ENCODE peak calls at places on chromosomes 5 and 9, in four cellular contexts. U, L, I and N are unnamed samples.

GRCh38 chr9:91495450-91495849 is 71.8 kb upstream of the NFIL3 start:
- DNase-seq in U (no peak), L (no peak), I (no peak), N (no peak)

GRCh38 chr5:96381526-96381925 is 51.5 kb downstream of the PCSK1 start:
- DNase-seq in U (no peak), L (no peak), I (peak), N (no peak)

GRCh38 chr5:80141147-80141671 is 106.1 kb downstream of the THBS4 start:
- DNase-seq in U (no peak), L (no peak), I (no peak), N (peak)

GRCh38 chr5:65359569-65359968 is 122.2 kb downstream of the ADAMTS6 start:
- DNase-seq in U (no peak), L (no peak), I (no peak), N (peak)

GRCh38 chr5:168047043-168047668 is 244.3 kb upstream of the WWC1 start:
- DNase-seq in U (peak), L (peak), I (peak), N (no peak)

GRCh38 chr5:42806004-42806700 is 5.5 kb downstream of the SELENOP start:
- DNase-seq in U (no peak), L (no peak), I (no peak), N (no peak)

GRCh38 chr5:360277-361027 is 38.9 kb downstream of the AHRR start:
- DNase-seq in U (no peak), L (no peak), I (no peak), N (no peak)

GRCh38 chr9:22111871-22112247 is 102.8 kb upstream of the CDKN2B start:
- DNase-seq in U (no peak), L (no peak), I (no peak), N (peak)

GRCh38 chr9:93048706-93049448 is 9.6 kb upstream of the SUSD3 start:
- DNase-seq in U (no peak), L (no peak), I (no peak), N (no peak)

GRCh38 chr5:65555266-65555665 is 7.7 kb downstream of the CENPK start:
- DNase-seq in U (no peak), L (no peak), I (no peak), N (peak)

GRCh38 chr9:128689293-128689770 is 310 bp downstream of the SET start:
- DNase-seq in U (peak), L (no peak), I (no peak), N (no peak)

GRCh38 chr9:127976943-127977871 is 3.6 kb downstream of the EEIG1 start:
- DNase-seq in U (no peak), L (no peak), I (no peak), N (no peak)

GRCh38 chr9:132997591-132997990 is 19.1 kb downstream of the GFI1B start:
- DNase-seq in U (no peak), L (no peak), I (peak), N (no peak)

GRCh38 chr5:1445313-1445894 is at the start of gene SLC6A3:
- DNase-seq in U (no peak), L (peak), I (no peak), N (no peak)

GRCh38 chr5:139092741-139093140 is 105.4 kb downstream of the SIL1 start:
- DNase-seq in U (no peak), L (no peak), I (no peak), N (no peak)

GRCh38 chr5:67066815-67067214 is 129.8 kb downstream of the CD180 start:
- DNase-seq in U (no peak), L (no peak), I (peak), N (no peak)

GRCh38 chr5:180008433-180008832 is 63.1 kb downstream of the RNF130 start:
- DNase-seq in U (no peak), L (no peak), I (no peak), N (no peak)

GRCh38 chr5:86968311-86968753 is 299.4 kb upstream of the RASA1 start:
- DNase-seq in U (peak), L (peak), I (peak), N (peak)

GRCh38 chr5:5751987-5752386 is 329.5 kb downstream of the ICE1 start:
- DNase-seq in U (no peak), L (no peak), I (no peak), N (no peak)

DNA sequence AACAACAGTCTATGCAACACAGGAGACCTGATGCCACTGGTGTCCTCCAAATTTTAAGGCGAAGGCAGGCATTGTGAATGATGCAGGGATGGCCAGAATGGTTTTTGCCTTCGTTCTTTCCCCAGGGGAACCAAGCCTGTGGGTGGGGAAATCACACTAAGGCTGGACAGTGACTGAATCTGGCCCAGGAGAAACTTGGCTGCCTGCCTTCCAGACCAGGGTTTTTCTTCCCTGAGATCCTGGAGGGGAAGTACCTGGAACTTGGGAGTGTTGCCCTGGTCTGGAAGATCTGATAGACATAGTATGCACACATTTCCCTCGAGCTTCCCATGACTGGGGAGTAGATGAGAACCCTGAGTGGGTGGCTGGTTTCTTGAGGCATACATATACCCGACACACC is 699 bp upstream of the IL11RA start:
- DNase-seq in U (no peak), L (no peak), I (no peak), N (peak)
- TF ChIP-seq MYC in U (no peak), L (no peak), I (no peak), N (no peak)

GRCh38 chr5:82265052-82265451 is 13.1 kb downstream of the RPS23 start:
- DNase-seq in U (no peak), L (no peak), I (no peak), N (no peak)
- TF ChIP-seq JUN in U (no peak), L (no peak), I (no peak), N (no peak)

GRCh38 chr5:55407059-55407684 is 99.4 kb downstream of the MTREX start:
- DNase-seq in U (peak), L (no peak), I (peak), N (peak)

GRCh38 chr5:55407984-55408383 is 100.2 kb downstream of the MTREX start:
- DNase-seq in U (no peak), L (no peak), I (no peak), N (no peak)

GRCh38 chr5:55406292-55406691 is 98.5 kb downstream of the MTREX start:
- DNase-seq in U (no peak), L (no peak), I (no peak), N (no peak)

GRCh38 chr5:55402199-55402598 is 94.4 kb downstream of the MTREX start:
- DNase-seq in U (peak), L (no peak), I (no peak), N (no peak)
- TF ChIP-seq CTCF in U (no peak), L (peak), I (no peak), N (no peak)

DNA sequence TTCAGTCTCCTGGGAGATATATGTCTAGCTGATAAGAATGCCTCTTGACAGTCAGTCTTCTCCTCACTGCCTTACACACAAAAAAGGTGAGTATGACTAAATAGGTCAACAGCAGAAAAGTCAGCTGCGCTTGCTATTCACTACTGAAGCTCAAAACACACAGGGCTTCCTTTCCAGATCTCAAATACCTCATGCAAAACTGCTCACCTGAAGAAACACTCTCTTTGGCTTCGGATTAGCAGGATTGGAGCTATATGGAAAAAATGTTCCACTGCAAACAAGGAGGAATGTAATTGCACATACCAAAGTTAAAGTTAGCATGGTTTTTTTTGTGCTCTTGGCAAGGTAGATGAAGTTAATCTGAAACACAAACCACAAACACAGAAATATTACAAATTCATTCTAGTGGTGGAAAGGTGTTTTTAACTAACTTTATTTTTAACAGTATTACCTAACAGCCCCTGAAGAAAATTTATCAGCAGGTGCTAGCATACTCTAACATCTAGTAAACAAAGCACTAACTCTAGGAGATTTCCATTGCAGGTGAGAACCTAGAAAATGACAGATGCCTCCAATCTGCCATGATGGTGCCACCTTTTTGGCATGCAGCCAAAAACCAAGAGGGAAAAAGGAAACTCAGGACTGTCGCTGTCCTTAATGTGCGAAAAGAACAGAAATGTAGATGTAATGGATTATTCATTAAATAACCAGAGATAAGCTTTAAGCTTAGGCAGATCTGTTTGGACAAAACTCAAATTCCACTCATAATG is 31.8 kb downstream of the ERMP1 start:
- DNase-seq in U (no peak), L (no peak), I (no peak), N (peak)
- TF ChIP-seq MYC in U (no peak), L (no peak), I (no peak), N (no peak)

GRCh38 chr5:50440651-50441478 is at the start of gene EMB:
- DNase-seq in U (peak), L (no peak), I (no peak), N (no peak)
- TF ChIP-seq JUN in U (no peak), L (no peak), I (no peak), N (no peak)

GRCh38 chr5:115842089-115842881 is 550 bp downstream of the AP3S1 start:
- DNase-seq in U (peak), L (no peak), I (peak), N (no peak)
- TF ChIP-seq CTCF in U (peak), L (no peak), I (peak), N (peak)